ENCODE peak calls at places on chromosomes 12 and 14, in seven cellular contexts. One of them, this sample, is unnamed. For H3K9me2, the result is how much of the 10 kb centered on the place peaks cover.

GRCh38 chr12:59403259-59403932 is 192.4 kb upstream of the SLC16A7 start:
- DNase-seq in GM23338: peak
- DNase-seq in PC-3: peak
- DNase-seq in hepatocyte: peak
- DNase-seq in OCI-LY7: peak
- DNase-seq in HCT116: peak
- DNase-seq in SK-N-SH: peak
- DNase-seq in this sample: peak

GRCh38 chr12:65878540-65878939 is 54.3 kb downstream of the HMGA2 start:
- DNase-seq in SK-N-SH: no peak
- DNase-seq in OCI-LY7: no peak
- DNase-seq in GM23338: peak
- DNase-seq in hepatocyte: peak
- DNase-seq in PC-3: peak
- DNase-seq in HCT116: no peak
- DNase-seq in this sample: peak

GRCh38 chr14:22007278-22008097 is 333.9 kb upstream of the OR4E1 start:
- DNase-seq in PC-3: no peak
- DNase-seq in HCT116: no peak
- DNase-seq in SK-N-SH: no peak
- DNase-seq in OCI-LY7: no peak
- DNase-seq in GM23338: no peak
- DNase-seq in hepatocyte: no peak
- DNase-seq in this sample: no peak

GRCh38 chr14:66087231-66087630 is 398.9 kb upstream of the CCDC196 start:
- DNase-seq in HCT116: no peak
- DNase-seq in hepatocyte: no peak
- DNase-seq in OCI-LY7: no peak
- DNase-seq in SK-N-SH: no peak
- DNase-seq in PC-3: peak
- DNase-seq in GM23338: no peak
- DNase-seq in this sample: peak

GRCh38 chr12:46839232-46839631 is 13.4 kb upstream of the SLC38A4 start:
- DNase-seq in GM23338: no peak
- DNase-seq in PC-3: no peak
- DNase-seq in hepatocyte: no peak
- DNase-seq in SK-N-SH: no peak
- DNase-seq in HCT116: no peak
- DNase-seq in OCI-LY7: no peak
- DNase-seq in this sample: peak

GRCh38 chr12:1013618-1014489 is 22.8 kb downstream of the ERC1 start:
- DNase-seq in HCT116: peak
- DNase-seq in GM23338: no peak
- DNase-seq in hepatocyte: peak
- DNase-seq in SK-N-SH: no peak
- DNase-seq in OCI-LY7: no peak
- DNase-seq in PC-3: peak
- DNase-seq in this sample: peak

GRCh38 chr14:69344171-69344570 is 53.9 kb downstream of the ERH start:
- DNase-seq in hepatocyte: no peak
- DNase-seq in HCT116: no peak
- DNase-seq in SK-N-SH: no peak
- DNase-seq in GM23338: no peak
- DNase-seq in OCI-LY7: no peak
- DNase-seq in PC-3: no peak
- DNase-seq in this sample: no peak

GRCh38 chr14:29584992-29585391 is 342.7 kb downstream of the PRKD1 start:
- DNase-seq in HCT116: no peak
- DNase-seq in SK-N-SH: no peak
- DNase-seq in GM23338: peak
- DNase-seq in PC-3: peak
- DNase-seq in hepatocyte: peak
- DNase-seq in OCI-LY7: no peak
- DNase-seq in this sample: peak

GRCh38 chr12:118189761-118190181 is 53.8 kb downstream of the PEBP1 start:
- DNase-seq in HCT116: no peak
- DNase-seq in GM23338: peak
- DNase-seq in hepatocyte: peak
- DNase-seq in OCI-LY7: no peak
- DNase-seq in SK-N-SH: peak
- DNase-seq in PC-3: no peak
- DNase-seq in this sample: peak

GRCh38 chr12:65623507-65623906 is 200.8 kb upstream of the HMGA2 start:
- DNase-seq in hepatocyte: no peak
- DNase-seq in HCT116: no peak
- DNase-seq in PC-3: no peak
- DNase-seq in SK-N-SH: no peak
- DNase-seq in GM23338: no peak
- DNase-seq in OCI-LY7: no peak
- DNase-seq in this sample: no peak

DNA sequence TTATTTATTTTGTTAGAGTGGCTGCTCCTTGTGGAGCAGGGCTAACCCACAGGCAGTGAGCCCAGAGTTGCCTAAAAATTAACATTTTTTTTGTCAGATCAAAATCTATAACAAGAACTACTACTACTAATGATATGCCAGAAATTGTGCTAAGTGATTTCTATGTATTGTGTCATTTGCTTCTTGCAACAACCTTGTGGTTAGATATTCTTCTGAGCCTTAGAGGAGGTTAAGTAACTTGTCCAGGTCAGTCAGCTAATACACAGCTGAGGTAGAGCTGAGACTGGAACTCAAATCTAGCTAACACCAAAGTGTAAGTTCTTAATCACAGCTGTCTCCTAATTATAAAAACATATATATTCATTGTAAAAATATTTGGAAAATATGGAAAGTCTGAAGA is 29.8 kb downstream of the CFL2 start:
- DNase-seq in GM23338: no peak
- DNase-seq in HCT116: no peak
- DNase-seq in OCI-LY7: no peak
- DNase-seq in PC-3: no peak
- DNase-seq in SK-N-SH: no peak
- DNase-seq in hepatocyte: no peak
- DNase-seq in this sample: peak
- H3K9me2 ChIP-seq in GM23338: under half
- H3K9me2 ChIP-seq in HCT116: under half
- H3K9me2 ChIP-seq in OCI-LY7: under half
- H3K9me2 ChIP-seq in PC-3: under half
- H3K9me2 ChIP-seq in SK-N-SH: under half
- H3K9me2 ChIP-seq in hepatocyte: under half
- H3K9me2 ChIP-seq in this sample: under half

DNA sequence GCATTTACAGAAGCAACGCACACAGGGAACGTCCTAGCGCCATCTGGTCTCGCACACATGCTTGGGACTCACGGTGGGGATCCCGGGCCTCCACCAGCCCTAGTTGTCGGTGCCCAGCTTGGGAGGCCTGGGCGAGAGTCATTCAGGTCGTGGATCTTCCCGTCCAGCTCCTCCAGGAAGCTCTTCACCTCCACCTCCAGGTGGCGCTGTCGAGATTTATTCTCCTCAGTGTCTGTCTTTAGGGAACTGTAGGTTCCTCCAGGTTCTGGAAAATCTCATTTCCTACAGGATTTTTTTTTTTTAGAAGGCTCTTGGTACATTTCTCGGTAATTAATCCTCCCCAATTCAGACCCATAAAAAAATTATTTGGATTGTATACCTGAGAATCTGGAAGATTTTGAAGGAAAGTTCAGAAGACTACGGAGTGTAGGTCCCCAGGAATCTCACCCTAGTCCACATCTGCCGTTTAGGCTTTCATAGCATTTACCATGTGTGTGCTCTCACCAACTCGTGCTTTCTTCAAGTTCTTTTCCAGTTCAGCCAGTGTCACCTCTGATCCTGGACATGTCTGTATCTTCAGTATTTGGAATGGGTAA is 910.0 kb downstream of the TMEM121 start:
- DNase-seq in PC-3: no peak
- DNase-seq in hepatocyte: no peak
- DNase-seq in HCT116: no peak
- DNase-seq in GM23338: peak
- DNase-seq in OCI-LY7: peak
- DNase-seq in SK-N-SH: no peak
- DNase-seq in this sample: peak
- TF ChIP-seq EZH2phosphoT487 in PC-3: no peak
- TF ChIP-seq EZH2phosphoT487 in hepatocyte: no peak
- TF ChIP-seq EZH2phosphoT487 in HCT116: no peak
- TF ChIP-seq EZH2phosphoT487 in GM23338: no peak
- TF ChIP-seq EZH2phosphoT487 in OCI-LY7: no peak
- TF ChIP-seq EZH2phosphoT487 in SK-N-SH: no peak
- TF ChIP-seq EZH2phosphoT487 in this sample: no peak

GRCh38 chr12:105764216-105764835 is 374.4 kb downstream of the NUAK1 start:
- DNase-seq in PC-3: no peak
- DNase-seq in GM23338: no peak
- DNase-seq in hepatocyte: no peak
- DNase-seq in SK-N-SH: no peak
- DNase-seq in OCI-LY7: no peak
- DNase-seq in HCT116: no peak
- DNase-seq in this sample: no peak

GRCh38 chr12:105761075-105761474 is 377.7 kb downstream of the NUAK1 start:
- DNase-seq in GM23338: no peak
- DNase-seq in hepatocyte: no peak
- DNase-seq in OCI-LY7: no peak
- DNase-seq in HCT116: no peak
- DNase-seq in SK-N-SH: no peak
- DNase-seq in PC-3: peak
- DNase-seq in this sample: peak

GRCh38 chr12:105754313-105754712 is 384.4 kb downstream of the NUAK1 start:
- DNase-seq in SK-N-SH: no peak
- DNase-seq in OCI-LY7: no peak
- DNase-seq in PC-3: no peak
- DNase-seq in HCT116: no peak
- DNase-seq in hepatocyte: no peak
- DNase-seq in GM23338: no peak
- DNase-seq in this sample: no peak

GRCh38 chr12:105759172-105759571 is 379.6 kb downstream of the NUAK1 start:
- DNase-seq in SK-N-SH: no peak
- DNase-seq in hepatocyte: no peak
- DNase-seq in PC-3: no peak
- DNase-seq in HCT116: peak
- DNase-seq in GM23338: no peak
- DNase-seq in OCI-LY7: no peak
- DNase-seq in this sample: no peak
- H3K9me2 ChIP-seq in SK-N-SH: under half
- H3K9me2 ChIP-seq in hepatocyte: under half
- H3K9me2 ChIP-seq in PC-3: under half
- H3K9me2 ChIP-seq in HCT116: under half
- H3K9me2 ChIP-seq in GM23338: under half
- H3K9me2 ChIP-seq in OCI-LY7: under half
- H3K9me2 ChIP-seq in this sample: under half

GRCh38 chr14:89617471-89618291 is 200.6 kb upstream of the FOXN3 start:
- DNase-seq in GM23338: peak
- DNase-seq in HCT116: no peak
- DNase-seq in OCI-LY7: peak
- DNase-seq in PC-3: peak
- DNase-seq in hepatocyte: peak
- DNase-seq in SK-N-SH: peak
- DNase-seq in this sample: peak
- TF ChIP-seq EZH2phosphoT487 in GM23338: no peak
- TF ChIP-seq EZH2phosphoT487 in HCT116: no peak
- TF ChIP-seq EZH2phosphoT487 in OCI-LY7: no peak
- TF ChIP-seq EZH2phosphoT487 in PC-3: no peak
- TF ChIP-seq EZH2phosphoT487 in hepatocyte: no peak
- TF ChIP-seq EZH2phosphoT487 in SK-N-SH: no peak
- TF ChIP-seq EZH2phosphoT487 in this sample: no peak

GRCh38 chr12:50825372-50825838 is 17.3 kb upstream of the TMPRSS12 start:
- DNase-seq in GM23338: peak
- DNase-seq in PC-3: peak
- DNase-seq in OCI-LY7: peak
- DNase-seq in hepatocyte: peak
- DNase-seq in SK-N-SH: peak
- DNase-seq in HCT116: peak
- DNase-seq in this sample: peak
- H3K9me2 ChIP-seq in GM23338: under half
- H3K9me2 ChIP-seq in PC-3: under half
- H3K9me2 ChIP-seq in OCI-LY7: under half
- H3K9me2 ChIP-seq in hepatocyte: under half
- H3K9me2 ChIP-seq in SK-N-SH: under half
- H3K9me2 ChIP-seq in HCT116: under half
- H3K9me2 ChIP-seq in this sample: under half

GRCh38 chr12:28378749-28379148 is 188.5 kb downstream of the CCDC91 start:
- DNase-seq in PC-3: peak
- DNase-seq in hepatocyte: no peak
- DNase-seq in OCI-LY7: no peak
- DNase-seq in SK-N-SH: no peak
- DNase-seq in HCT116: no peak
- DNase-seq in GM23338: no peak
- DNase-seq in this sample: peak
- TF ChIP-seq EZH2phosphoT487 in PC-3: no peak
- TF ChIP-seq EZH2phosphoT487 in hepatocyte: no peak
- TF ChIP-seq EZH2phosphoT487 in OCI-LY7: no peak
- TF ChIP-seq EZH2phosphoT487 in SK-N-SH: no peak
- TF ChIP-seq EZH2phosphoT487 in HCT116: no peak
- TF ChIP-seq EZH2phosphoT487 in GM23338: no peak
- TF ChIP-seq EZH2phosphoT487 in this sample: no peak

GRCh38 chr12:6787309-6787708 is 2.0 kb upstream of the CD4 start:
- DNase-seq in PC-3: no peak
- DNase-seq in HCT116: no peak
- DNase-seq in GM23338: no peak
- DNase-seq in SK-N-SH: no peak
- DNase-seq in hepatocyte: no peak
- DNase-seq in OCI-LY7: no peak
- DNase-seq in this sample: no peak
- H3K9me2 ChIP-seq in PC-3: under half
- H3K9me2 ChIP-seq in HCT116: under half
- H3K9me2 ChIP-seq in GM23338: under half
- H3K9me2 ChIP-seq in SK-N-SH: under half
- H3K9me2 ChIP-seq in hepatocyte: under half
- H3K9me2 ChIP-seq in OCI-LY7: under half
- H3K9me2 ChIP-seq in this sample: under half

This sample was measured in GM23248.